ENCODE peak calls at places on chromosomes 2 and 18, in ten cellular contexts. B is CD8-positive, alpha-beta memory T cell; O is kidney; K is lung; T is OCI-LY7; Z is ovary; N is cardiac muscle cell; F is MM.1S; Q is transverse colon; U is PC-9. E is an unnamed sample.

GRCh38 chr18:44915661-44916060 is 235.0 kb downstream of the SETBP1 start:
- DNase-seq in B (no peak), O (no peak), K (no peak), T (no peak), Z (no peak), N (no peak), F (no peak), Q (no peak), U (no peak), E (no peak)

GRCh38 chr18:75208055-75208835 is 694 bp downstream of the PTGR3 start:
- DNase-seq in B (peak; percentile 60), O (peak; percentile 85), K (peak; percentile 54), T (peak; percentile 4), Z (peak; percentile 66), N (peak; percentile 66), F (peak; percentile 50), Q (peak; percentile 64), U (peak; percentile 39), E (peak; percentile 7)

GRCh38 chr2:9847140-9847539 is 3.9 kb downstream of the TAF1B start:
- DNase-seq in B (no peak), O (no peak), K (no peak), T (no peak), Z (no peak), N (no peak), F (no peak), Q (no peak), U (no peak), E (no peak)

GRCh38 chr2:226701052-226701451 is 98.6 kb downstream of the IRS1 start:
- DNase-seq in B (no peak), O (no peak), K (no peak), T (no peak), Z (no peak), N (no peak), F (no peak), Q (no peak), U (no peak), E (no peak)

GRCh38 chr2:88254437-88255081 is 84.4 kb downstream of the THNSL2 start:
- DNase-seq in B (no peak), O (no peak), K (no peak), T (no peak), Z (no peak), N (no peak), F (no peak), Q (no peak), U (no peak), E (no peak)

GRCh38 chr2:53021285-53021684 is 746.3 kb upstream of the CHAC2 start:
- DNase-seq in B (no peak), O (no peak), K (no peak), T (no peak), Z (no peak), N (no peak), F (no peak), Q (no peak), U (no peak), E (no peak)

GRCh38 chr18:41532344-41533086 is 422.5 kb upstream of the PIK3C3 start:
- DNase-seq in B (no peak), O (no peak), K (no peak), T (no peak), Z (no peak), N (peak; percentile 46), F (no peak), Q (no peak), U (no peak), E (no peak)

GRCh38 chr18:13429884-13430510 is 211.4 kb downstream of the LDLRAD4 start:
- DNase-seq in B (no peak), O (no peak), K (no peak), T (no peak), Z (no peak), N (no peak), F (no peak), Q (no peak), U (no peak), E (no peak)

GRCh38 chr2:41935806-41936205 is 112.0 kb upstream of the PKDCC start:
- DNase-seq in B (no peak), O (no peak), K (no peak), T (no peak), Z (no peak), N (no peak), F (no peak), Q (no peak), U (no peak), E (no peak)
- H3K4me1 ChIP-seq in B (no peaks in the 10 kb centered on the region), O (peaks cover 5% of the 10 kb centered on the region), K (no peaks in the 10 kb centered on the region), T (no peaks in the 10 kb centered on the region), Z (peaks cover 45% of the 10 kb centered on the region), N (peaks cover 79% of the 10 kb centered on the region), F (peaks cover 14% of the 10 kb centered on the region), Q (no peaks in the 10 kb centered on the region), U (peaks cover 74% of the 10 kb centered on the region), E (no peaks in the 10 kb centered on the region)

GRCh38 chr2:73851274-73851673 is 22.5 kb downstream of the STAMBP start:
- DNase-seq in B (no peak), O (no peak), K (no peak), T (peak; percentile 30), Z (no peak), N (no peak), F (no peak), Q (peak; percentile 53), U (peak; percentile 5), E (no peak)

GRCh38 chr2:73856214-73856613 is 27.5 kb downstream of the STAMBP start:
- DNase-seq in B (no peak), O (no peak), K (no peak), T (no peak), Z (no peak), N (no peak), F (no peak), Q (no peak), U (no peak), E (no peak)

GRCh38 chr2:73855526-73855925 is 26.8 kb downstream of the STAMBP start:
- DNase-seq in B (no peak), O (no peak), K (no peak), T (no peak), Z (no peak), N (no peak), F (no peak), Q (no peak), U (no peak), E (no peak)

GRCh38 chr2:73850009-73850408 is 21.2 kb downstream of the STAMBP start:
- DNase-seq in B (no peak), O (no peak), K (no peak), T (no peak), Z (no peak), N (no peak), F (no peak), Q (no peak), U (no peak), E (no peak)

DNA sequence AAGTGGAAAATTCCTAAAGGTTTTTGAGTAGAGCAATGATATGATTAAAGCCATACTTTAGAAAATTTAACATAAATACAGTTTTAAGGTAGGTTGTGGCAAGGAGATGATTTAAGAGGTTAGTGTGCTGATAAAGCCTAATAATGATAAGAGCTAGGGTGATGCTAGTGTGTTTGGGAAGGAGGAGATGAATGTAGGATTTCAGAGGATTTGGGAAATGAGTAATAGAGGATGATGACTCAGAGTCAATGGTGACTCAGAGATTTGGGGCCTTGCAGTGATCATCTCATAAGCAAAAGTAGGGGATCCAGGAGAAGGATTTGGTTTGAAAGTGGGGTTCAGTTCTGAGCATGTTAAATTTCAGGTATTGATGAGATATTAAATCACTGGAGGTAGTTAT is 23.3 kb downstream of the STAMBP start:
- DNase-seq in B (no peak), O (no peak), K (no peak), T (no peak), Z (no peak), N (no peak), F (no peak), Q (no peak), U (no peak), E (no peak)
- H3K36me3 ChIP-seq in B (peaks cover 43% of the 10 kb centered on the region), O (peaks cover 43% of the 10 kb centered on the region), K (peaks cover 58% of the 10 kb centered on the region), T (peaks cover 95% of the 10 kb centered on the region), Z (no peaks in the 10 kb centered on the region), N (peaks cover 64% of the 10 kb centered on the region), F (peaks cover 3% of the 10 kb centered on the region), Q (peaks cover 65% of the 10 kb centered on the region), U (peaks cover 32% of the 10 kb centered on the region), E (peaks cover 91% of the 10 kb centered on the region)

DNA sequence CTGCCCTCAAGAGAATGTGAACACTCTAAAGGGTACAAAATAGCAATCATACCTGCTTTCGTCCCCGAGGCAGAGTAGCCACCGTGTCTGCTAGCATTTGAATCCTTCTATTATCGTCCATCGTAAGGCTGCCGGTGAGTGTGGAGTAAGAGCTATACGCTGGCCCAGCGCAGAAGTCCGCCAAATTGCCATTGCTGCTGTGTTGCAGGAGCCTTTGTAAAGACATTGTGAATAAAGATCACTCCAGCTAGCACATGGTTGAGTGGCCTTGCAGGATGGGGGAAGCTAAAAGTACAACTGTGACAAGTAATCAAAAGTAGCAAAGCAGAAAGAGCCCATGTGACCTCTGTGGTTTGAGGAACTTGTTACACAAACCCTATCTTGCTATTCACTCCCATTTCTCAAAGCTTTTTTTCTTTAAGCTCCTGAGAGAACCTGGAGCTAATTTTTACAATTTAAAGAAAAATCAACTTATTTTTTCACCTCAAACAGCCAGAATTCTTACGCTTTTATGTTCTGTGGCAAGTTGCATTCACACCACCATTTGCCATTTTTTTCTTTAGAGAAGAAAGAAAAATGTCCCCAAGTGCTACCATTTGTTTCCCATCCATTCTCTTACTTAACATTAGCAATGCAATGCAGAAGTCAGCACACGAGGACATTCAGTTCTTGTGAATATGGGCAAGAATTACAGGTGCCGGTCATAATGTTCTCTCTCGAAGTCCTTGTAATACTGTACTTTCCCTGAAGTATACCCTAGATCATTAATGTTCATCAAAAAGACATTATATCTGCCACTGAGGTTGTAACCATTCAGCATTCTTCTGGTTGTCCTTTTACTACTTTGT is at the start of gene CYTIP:
- DNase-seq in B (peak; percentile 69), O (no peak), K (peak; percentile 36), T (peak; percentile 84), Z (no peak), N (no peak), F (peak; percentile 91), Q (peak; percentile 65), U (no peak), E (peak; percentile 94)
- H3K4me3 ChIP-seq in B (peak within 1 kb of the TSS; percentile 93), O (peak within 1 kb of the TSS; percentile 34), K (no peak within 1 kb of the TSS), T (peak within 1 kb of the TSS; percentile 78), Z (no peak within 1 kb of the TSS), N (no peak within 1 kb of the TSS), F (peak within 1 kb of the TSS; percentile 91), Q (peak within 1 kb of the TSS; percentile 28), U (no peak within 1 kb of the TSS), E (peak within 1 kb of the TSS; percentile 100)

GRCh38 chr2:101887328-101887727 is 104.4 kb upstream of the IL1R2 start:
- DNase-seq in B (no peak), O (no peak), K (no peak), T (no peak), Z (no peak), N (no peak), F (no peak), Q (no peak), U (no peak), E (no peak)

GRCh38 chr2:101882948-101883347 is 108.8 kb upstream of the IL1R2 start:
- DNase-seq in B (no peak), O (no peak), K (no peak), T (no peak), Z (no peak), N (peak; percentile 66), F (no peak), Q (no peak), U (no peak), E (no peak)

GRCh38 chr2:101883860-101884259 is 107.9 kb upstream of the IL1R2 start:
- DNase-seq in B (no peak), O (no peak), K (no peak), T (peak; percentile 34), Z (no peak), N (peak; percentile 31), F (peak; percentile 57), Q (peak; percentile 31), U (peak; percentile 7), E (peak; percentile 69)

GRCh38 chr2:101881131-101881530 is 110.6 kb upstream of the IL1R2 start:
- DNase-seq in B (no peak), O (no peak), K (no peak), T (no peak), Z (no peak), N (no peak), F (no peak), Q (no peak), U (no peak), E (no peak)

GRCh38 chr2:101884423-101884822 is 107.3 kb upstream of the IL1R2 start:
- DNase-seq in B (no peak), O (no peak), K (no peak), T (no peak), Z (no peak), N (no peak), F (no peak), Q (no peak), U (no peak), E (no peak)
- H3K4me1 ChIP-seq in B (no peaks in the 10 kb centered on the region), O (no peaks in the 10 kb centered on the region), K (peaks cover 9% of the 10 kb centered on the region), T (no peaks in the 10 kb centered on the region), Z (no peaks in the 10 kb centered on the region), N (peaks cover 8% of the 10 kb centered on the region), F (no peaks in the 10 kb centered on the region), Q (no peaks in the 10 kb centered on the region), U (peaks cover 9% of the 10 kb centered on the region), E (no peaks in the 10 kb centered on the region)